ENCODE peak calls at places on chromosomes 6 and 20, in six cellular contexts. B is GM23248, D is mammary epithelial cell, T is fibroblast of lung, H is OCI-LY7, S is MM.1S. A is an unnamed sample.

GRCh38 chr6:56742122-56742791 is 99.6 kb upstream of the DST start:
- DNase-seq in B (peak; percentile 66), D (peak; percentile 55), T (no peak), H (no peak), S (no peak), A (no peak)

GRCh38 chr6:164097557-164098398 is 683.3 kb downstream of the QKI start:
- DNase-seq in B (peak; percentile 40), D (no peak), T (peak; percentile 47), H (no peak), S (no peak), A (no peak)

GRCh38 chr20:10217517-10218410 is 866 bp upstream of the SNAP25 start:
- DNase-seq in B (peak; percentile 76), D (peak; percentile 50), T (peak; percentile 99), H (no peak), S (no peak), A (no peak)

GRCh38 chr6:161131367-161131766 is 139.8 kb downstream of the MAP3K4 start:
- DNase-seq in B (no peak), D (no peak), T (no peak), H (no peak), S (no peak), A (no peak)

GRCh38 chr6:105994522-105995402 is 91.4 kb upstream of the PRDM1 start:
- DNase-seq in B (peak; percentile 90), D (peak; percentile 73), T (peak; percentile 80), H (peak; percentile 34), S (peak; percentile 46), A (no peak)

GRCh38 chr6:42199106-42199981 is 4.6 kb upstream of the GUCA1B start:
- DNase-seq in B (peak; percentile 75), D (peak; percentile 14), T (peak; percentile 77), H (no peak), S (no peak), A (peak; percentile 59)

GRCh38 chr20:62590301-62591121 is 51.8 kb upstream of the SLCO4A1 start:
- DNase-seq in B (peak; percentile 96), D (peak; percentile 75), T (peak; percentile 69), H (no peak), S (no peak), A (no peak)

GRCh38 chr6:129686941-129687627 is 22.9 kb downstream of the ARHGAP18 start:
- DNase-seq in B (peak; percentile 46), D (peak; percentile 93), T (no peak), H (peak; percentile 54), S (peak; percentile 88), A (no peak)

GRCh38 chr6:125794342-125795137 is 3.8 kb downstream of the NCOA7 start:
- DNase-seq in B (peak; percentile 42), D (peak; percentile 27), T (peak; percentile 67), H (no peak), S (no peak), A (no peak)

GRCh38 chr6:11848852-11849731 is 70.5 kb upstream of the ADTRP start:
- DNase-seq in B (peak; percentile 33), D (peak; percentile 35), T (no peak), H (no peak), S (no peak), A (no peak)

GRCh38 chr6:52162940-52163908 is 23.0 kb upstream of the IL17A start:
- DNase-seq in B (peak; percentile 40), D (peak; percentile 34), T (peak; percentile 40), H (peak; percentile 46), S (peak; percentile 77), A (peak; percentile 80)

GRCh38 chr6:82363368-82364086 is at the start of gene TPBG:
- DNase-seq in B (peak; percentile 87), D (peak; percentile 88), T (peak; percentile 56), H (no peak), S (peak; percentile 58), A (no peak)

GRCh38 chr6:3456794-3457709 is at the start of gene SLC22A23:
- DNase-seq in B (peak; percentile 66), D (peak; percentile 60), T (no peak), H (peak; percentile 39), S (peak; percentile 74), A (peak; percentile 51)

GRCh38 chr6:26264547-26264946 is 100.5 kb upstream of the BTN3A2 start:
- DNase-seq in B (no peak), D (no peak), T (no peak), H (no peak), S (no peak), A (no peak)

GRCh38 chr6:75800133-75800532 is 51.1 kb downstream of the MYO6 start:
- DNase-seq in B (no peak), D (no peak), T (no peak), H (no peak), S (no peak), A (no peak)

GRCh38 chr6:84428300-84428907 is 201.0 kb upstream of the CEP162 start:
- DNase-seq in B (peak; percentile 76), D (peak; percentile 24), T (peak; percentile 71), H (peak; percentile 21), S (peak; percentile 56), A (peak; percentile 83)

GRCh38 chr20:60948230-60948629 is 303.8 kb upstream of the CDH4 start:
- DNase-seq in B (no peak), D (no peak), T (no peak), H (no peak), S (no peak), A (no peak)

GRCh38 chr20:63128367-63128766 is 87.6 kb downstream of the YTHDF1 start:
- DNase-seq in B (no peak), D (no peak), T (no peak), H (no peak), S (no peak), A (no peak)

GRCh38 chr20:52974155-52974554 is 2.0 kb downstream of the TSHZ2 start:
- DNase-seq in B (peak; percentile 70), D (peak; percentile 54), T (no peak), H (no peak), S (no peak), A (no peak)

GRCh38 chr6:107849325-107849724 is 25.2 kb upstream of the SCML4 start:
- DNase-seq in B (no peak), D (no peak), T (no peak), H (no peak), S (no peak), A (no peak)

GRCh38 chr6:35911871-35912653 is 8.8 kb downstream of the SRPK1 start:
- DNase-seq in B (peak; percentile 49), D (no peak), T (peak; percentile 53), H (no peak), S (no peak), A (no peak)

GRCh38 chr6:156833755-156834154 is 56.6 kb downstream of the ARID1B start:
- DNase-seq in B (no peak), D (no peak), T (no peak), H (no peak), S (no peak), A (no peak)

GRCh38 chr20:4150095-4150492 is 134.7 kb upstream of the RNF24 start:
- DNase-seq in B (peak; percentile 72), D (no peak), T (peak; percentile 52), H (no peak), S (no peak), A (no peak)

GRCh38 chr6:105196076-105196475 is 16.3 kb upstream of the POPDC3 start:
- DNase-seq in B (peak; percentile 42), D (peak; percentile 69), T (no peak), H (no peak), S (no peak), A (no peak)

GRCh38 chr6:101626264-101626663 is 232.8 kb downstream of the GRIK2 start:
- DNase-seq in B (no peak), D (no peak), T (no peak), H (no peak), S (no peak), A (no peak)

GRCh38 chr6:139485742-139486475 is 111.5 kb upstream of the CITED2 start:
- DNase-seq in B (no peak), D (no peak), T (no peak), H (no peak), S (no peak), A (no peak)

GRCh38 chr6:158686791-158687381 is 37.0 kb downstream of the SYTL3 start:
- DNase-seq in B (no peak), D (no peak), T (no peak), H (no peak), S (no peak), A (peak; percentile 34)

GRCh38 chr6:30163090-30163917 is at the start of gene TRIM15:
- DNase-seq in B (peak; percentile 18), D (peak; percentile 59), T (no peak), H (no peak), S (no peak), A (no peak)

GRCh38 chr6:154499854-154500589 is 10.5 kb downstream of the CNKSR3 start:
- DNase-seq in B (no peak), D (no peak), T (no peak), H (no peak), S (no peak), A (no peak)

GRCh38 chr20:47489448-47489872 is 12.2 kb upstream of the NCOA3 start:
- DNase-seq in B (no peak), D (no peak), T (no peak), H (peak; percentile 81), S (peak; percentile 53), A (no peak)
- H3K4me2 ChIP-seq in B (no peak overlapping the region), D (no peak overlapping the region), T (no peak overlapping the region), H (peak overlapping the region; percentile 34), S (no peak overlapping the region), A (no peak overlapping the region)

GRCh38 chr6:160069459-160069858 is 52.2 kb upstream of the SLC22A1 start:
- DNase-seq in B (no peak), D (no peak), T (no peak), H (no peak), S (no peak), A (no peak)
- H3K4me2 ChIP-seq in B (no peak overlapping the region), D (no peak overlapping the region), T (no peak overlapping the region), H (peak overlapping the region; percentile 45), S (peak overlapping the region; percentile 37), A (peak overlapping the region; percentile 21)

GRCh38 chr6:72784581-72784980 is 162.7 kb downstream of the KCNQ5 start:
- DNase-seq in B (peak; percentile 80), D (peak; percentile 33), T (peak; percentile 10), H (no peak), S (no peak), A (no peak)

GRCh38 chr6:72784071-72784470 is 162.2 kb downstream of the KCNQ5 start:
- DNase-seq in B (peak; percentile 47), D (peak; percentile 25), T (no peak), H (no peak), S (no peak), A (no peak)

GRCh38 chr6:72788188-72788587 is 166.3 kb downstream of the KCNQ5 start:
- DNase-seq in B (peak; percentile 89), D (peak; percentile 90), T (peak; percentile 36), H (no peak), S (no peak), A (no peak)

GRCh38 chr6:72789145-72789544 is 167.3 kb downstream of the KCNQ5 start:
- DNase-seq in B (no peak), D (no peak), T (no peak), H (no peak), S (peak; percentile 90), A (no peak)

GRCh38 chr6:72787521-72788031 is 165.7 kb downstream of the KCNQ5 start:
- DNase-seq in B (peak; percentile 81), D (peak; percentile 94), T (peak; percentile 68), H (no peak), S (no peak), A (no peak)
- H3K4me2 ChIP-seq in B (peak overlapping the region; percentile 52), D (peak overlapping the region; percentile 69), T (peak overlapping the region; percentile 46), H (no peak overlapping the region), S (no peak overlapping the region), A (no peak overlapping the region)

DNA sequence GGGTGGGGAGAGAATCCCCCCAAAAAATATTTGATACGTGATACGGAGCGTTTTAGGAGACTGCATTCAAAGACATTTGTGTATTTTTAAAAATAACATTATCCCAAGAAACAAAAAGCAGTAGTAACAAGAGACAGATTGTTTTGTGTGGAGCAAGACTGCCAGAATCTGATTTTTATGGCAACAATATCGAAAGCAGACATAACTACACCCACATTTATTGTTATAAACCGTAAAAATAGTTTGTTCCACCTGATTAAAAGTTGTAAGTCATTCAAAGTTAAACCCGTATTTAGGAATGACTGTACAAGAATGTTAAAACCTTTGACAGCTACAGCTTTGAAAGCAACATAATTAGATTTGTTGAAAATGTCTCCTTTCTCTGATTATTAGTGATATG is 2.6 kb downstream of the EYA4 start:
- DNase-seq in B (no peak), D (no peak), T (peak; percentile 30), H (no peak), S (no peak), A (no peak)
- H3K4me2 ChIP-seq in B (no peak overlapping the region), D (no peak overlapping the region), T (peak overlapping the region; percentile 90), H (no peak overlapping the region), S (peak overlapping the region; percentile 87), A (no peak overlapping the region)